ENCODE peak calls at places on chromosome 19, in six cellular contexts. One of them, this sample, is unnamed. For H3K27me3, the result is how much of the 10 kb centered on the place peaks cover.

GRCh38 chr19:48329167-48329891 is 4.0 kb downstream of the EMP3 start:
- DNase-seq in CD4-positive, CD25-positive, alpha-beta regulatory T cell: peak
- DNase-seq in hepatocyte: peak
- DNase-seq in naive thymus-derived CD4-positive, alpha-beta T cell: peak
- DNase-seq in body of pancreas: peak
- DNase-seq in small intestine: peak
- DNase-seq in this sample: peak

GRCh38 chr19:56504581-56504980 is 3.1 kb upstream of the ZNF471 start:
- DNase-seq in CD4-positive, CD25-positive, alpha-beta regulatory T cell: no peak
- DNase-seq in hepatocyte: no peak
- DNase-seq in naive thymus-derived CD4-positive, alpha-beta T cell: no peak
- DNase-seq in body of pancreas: no peak
- DNase-seq in small intestine: no peak
- DNase-seq in this sample: no peak

GRCh38 chr19:15234525-15235130 is 2.4 kb upstream of the EPHX3 start:
- DNase-seq in CD4-positive, CD25-positive, alpha-beta regulatory T cell: no peak
- DNase-seq in hepatocyte: no peak
- DNase-seq in naive thymus-derived CD4-positive, alpha-beta T cell: no peak
- DNase-seq in body of pancreas: no peak
- DNase-seq in small intestine: no peak
- DNase-seq in this sample: no peak

GRCh38 chr19:42129399-42130253 is 2.6 kb downstream of the POU2F2 start:
- DNase-seq in CD4-positive, CD25-positive, alpha-beta regulatory T cell: peak
- DNase-seq in hepatocyte: no peak
- DNase-seq in naive thymus-derived CD4-positive, alpha-beta T cell: no peak
- DNase-seq in body of pancreas: peak
- DNase-seq in small intestine: no peak
- DNase-seq in this sample: no peak

GRCh38 chr19:30669329-30670010 is 297.3 kb downstream of the ZNF536 start:
- DNase-seq in CD4-positive, CD25-positive, alpha-beta regulatory T cell: peak
- DNase-seq in hepatocyte: peak
- DNase-seq in naive thymus-derived CD4-positive, alpha-beta T cell: peak
- DNase-seq in body of pancreas: peak
- DNase-seq in small intestine: peak
- DNase-seq in this sample: no peak

GRCh38 chr19:13029893-13030292 is 34.6 kb downstream of the NFIX start:
- DNase-seq in CD4-positive, CD25-positive, alpha-beta regulatory T cell: peak
- DNase-seq in hepatocyte: no peak
- DNase-seq in naive thymus-derived CD4-positive, alpha-beta T cell: no peak
- DNase-seq in body of pancreas: no peak
- DNase-seq in small intestine: peak
- DNase-seq in this sample: no peak

GRCh38 chr19:33110201-33110910 is 21.6 kb upstream of the WDR88 start:
- DNase-seq in CD4-positive, CD25-positive, alpha-beta regulatory T cell: no peak
- DNase-seq in hepatocyte: no peak
- DNase-seq in naive thymus-derived CD4-positive, alpha-beta T cell: no peak
- DNase-seq in body of pancreas: no peak
- DNase-seq in small intestine: no peak
- DNase-seq in this sample: no peak

GRCh38 chr19:19385900-19386339 is 19.6 kb upstream of the GATAD2A start:
- DNase-seq in CD4-positive, CD25-positive, alpha-beta regulatory T cell: peak
- DNase-seq in hepatocyte: no peak
- DNase-seq in naive thymus-derived CD4-positive, alpha-beta T cell: no peak
- DNase-seq in body of pancreas: no peak
- DNase-seq in small intestine: no peak
- DNase-seq in this sample: no peak

GRCh38 chr19:33660426-33661160 is 38.8 kb downstream of the CHST8 start:
- DNase-seq in CD4-positive, CD25-positive, alpha-beta regulatory T cell: no peak
- DNase-seq in hepatocyte: no peak
- DNase-seq in naive thymus-derived CD4-positive, alpha-beta T cell: no peak
- DNase-seq in body of pancreas: no peak
- DNase-seq in small intestine: no peak
- DNase-seq in this sample: no peak

GRCh38 chr19:22945560-22945959 is 57.4 kb downstream of the ZNF728 start:
- DNase-seq in CD4-positive, CD25-positive, alpha-beta regulatory T cell: peak
- DNase-seq in hepatocyte: no peak
- DNase-seq in naive thymus-derived CD4-positive, alpha-beta T cell: no peak
- DNase-seq in body of pancreas: no peak
- DNase-seq in small intestine: no peak
- DNase-seq in this sample: peak

GRCh38 chr19:10288662-10289166 is 1.0 kb upstream of the ICAM5 start:
- DNase-seq in CD4-positive, CD25-positive, alpha-beta regulatory T cell: peak
- DNase-seq in hepatocyte: no peak
- DNase-seq in naive thymus-derived CD4-positive, alpha-beta T cell: no peak
- DNase-seq in body of pancreas: no peak
- DNase-seq in small intestine: peak
- DNase-seq in this sample: peak

GRCh38 chr19:48348737-48349136 is 15.0 kb downstream of the TMEM143 start:
- DNase-seq in CD4-positive, CD25-positive, alpha-beta regulatory T cell: no peak
- DNase-seq in hepatocyte: no peak
- DNase-seq in naive thymus-derived CD4-positive, alpha-beta T cell: no peak
- DNase-seq in body of pancreas: no peak
- DNase-seq in small intestine: no peak
- DNase-seq in this sample: no peak

GRCh38 chr19:54325194-54325621 is 12.2 kb upstream of the LILRA5 start:
- DNase-seq in CD4-positive, CD25-positive, alpha-beta regulatory T cell: peak
- DNase-seq in hepatocyte: peak
- DNase-seq in naive thymus-derived CD4-positive, alpha-beta T cell: peak
- DNase-seq in body of pancreas: peak
- DNase-seq in small intestine: peak
- DNase-seq in this sample: peak

DNA sequence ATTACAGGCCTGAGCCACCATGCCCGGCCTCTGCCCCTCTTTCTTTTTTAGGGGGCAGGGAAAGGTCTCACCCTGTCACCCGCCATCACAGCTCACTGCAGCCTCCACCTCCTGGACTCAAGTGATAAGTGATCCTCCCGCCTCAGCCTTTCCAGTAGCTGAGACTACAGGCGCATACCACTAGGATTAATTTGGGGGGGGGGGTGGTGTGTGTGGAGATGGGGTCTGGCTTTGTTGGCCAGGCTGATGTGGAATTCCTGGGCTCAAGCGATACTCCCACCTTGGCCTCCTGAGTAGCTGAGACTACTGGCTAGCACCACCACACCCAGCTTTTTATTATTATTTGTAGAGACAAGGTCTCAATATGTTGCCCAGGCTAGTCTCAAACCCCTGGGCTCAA is 4.2 kb downstream of the APOE start:
- DNase-seq in CD4-positive, CD25-positive, alpha-beta regulatory T cell: no peak
- DNase-seq in hepatocyte: no peak
- DNase-seq in naive thymus-derived CD4-positive, alpha-beta T cell: no peak
- DNase-seq in body of pancreas: no peak
- DNase-seq in small intestine: no peak
- DNase-seq in this sample: no peak
- H3K27me3 ChIP-seq in CD4-positive, CD25-positive, alpha-beta regulatory T cell: under half
- H3K27me3 ChIP-seq in hepatocyte: under half
- H3K27me3 ChIP-seq in naive thymus-derived CD4-positive, alpha-beta T cell: under half
- H3K27me3 ChIP-seq in body of pancreas: under half
- H3K27me3 ChIP-seq in small intestine: under half
- H3K27me3 ChIP-seq in this sample: under half

GRCh38 chr19:7535035-7535992 is at the start of gene PNPLA6:
- DNase-seq in CD4-positive, CD25-positive, alpha-beta regulatory T cell: peak
- DNase-seq in hepatocyte: peak
- DNase-seq in naive thymus-derived CD4-positive, alpha-beta T cell: peak
- DNase-seq in body of pancreas: peak
- DNase-seq in small intestine: peak
- DNase-seq in this sample: peak

GRCh38 chr19:7534531-7534980 is 961 bp upstream of the PNPLA6 start:
- DNase-seq in CD4-positive, CD25-positive, alpha-beta regulatory T cell: peak
- DNase-seq in hepatocyte: peak
- DNase-seq in naive thymus-derived CD4-positive, alpha-beta T cell: peak
- DNase-seq in body of pancreas: peak
- DNase-seq in small intestine: peak
- DNase-seq in this sample: peak

GRCh38 chr19:7535993-7536685 is 622 bp downstream of the PNPLA6 start:
- DNase-seq in CD4-positive, CD25-positive, alpha-beta regulatory T cell: no peak
- DNase-seq in hepatocyte: no peak
- DNase-seq in naive thymus-derived CD4-positive, alpha-beta T cell: no peak
- DNase-seq in body of pancreas: no peak
- DNase-seq in small intestine: no peak
- DNase-seq in this sample: no peak

GRCh38 chr19:7533281-7533819 is 2.2 kb upstream of the PNPLA6 start:
- DNase-seq in CD4-positive, CD25-positive, alpha-beta regulatory T cell: no peak
- DNase-seq in hepatocyte: no peak
- DNase-seq in naive thymus-derived CD4-positive, alpha-beta T cell: no peak
- DNase-seq in body of pancreas: peak
- DNase-seq in small intestine: peak
- DNase-seq in this sample: no peak

DNA sequence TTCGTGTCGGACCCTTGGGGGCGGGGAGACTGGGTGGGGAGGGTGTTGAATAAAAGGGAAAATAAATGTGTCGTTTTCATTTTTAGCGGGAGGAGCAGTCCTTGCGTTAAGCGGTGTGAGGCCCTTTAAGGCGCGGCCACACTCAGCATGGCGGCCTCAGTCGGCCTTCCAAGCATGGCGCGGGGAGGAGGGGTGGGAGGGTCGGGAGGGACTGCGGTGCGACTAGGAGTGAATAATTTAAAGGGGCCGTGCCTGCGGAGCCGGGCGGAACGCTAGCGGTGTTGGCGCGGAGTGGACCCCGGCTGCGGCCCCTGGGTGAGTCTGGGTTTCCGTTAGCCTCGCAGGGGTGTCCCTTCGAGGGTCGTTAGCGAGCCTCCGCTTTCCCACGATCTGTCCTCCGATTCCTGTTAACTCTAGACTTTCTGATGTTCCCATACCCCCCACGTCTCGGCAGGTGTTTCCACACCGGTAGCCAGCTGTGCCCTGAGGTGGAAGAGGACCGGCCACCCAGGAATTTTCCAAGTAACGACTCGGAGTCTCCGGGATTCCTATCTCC is 1.5 kb upstream of the PNPLA6 start:
- DNase-seq in CD4-positive, CD25-positive, alpha-beta regulatory T cell: peak
- DNase-seq in hepatocyte: peak
- DNase-seq in naive thymus-derived CD4-positive, alpha-beta T cell: peak
- DNase-seq in body of pancreas: peak
- DNase-seq in small intestine: peak
- DNase-seq in this sample: peak
- H3K4me3 ChIP-seq in CD4-positive, CD25-positive, alpha-beta regulatory T cell: peak
- H3K4me3 ChIP-seq in hepatocyte: peak
- H3K4me3 ChIP-seq in naive thymus-derived CD4-positive, alpha-beta T cell: peak
- H3K4me3 ChIP-seq in body of pancreas: peak
- H3K4me3 ChIP-seq in small intestine: peak
- H3K4me3 ChIP-seq in this sample: peak

GRCh38 chr19:46420056-46420455 is 6.7 kb upstream of the CCDC8 start:
- DNase-seq in CD4-positive, CD25-positive, alpha-beta regulatory T cell: no peak
- DNase-seq in hepatocyte: no peak
- DNase-seq in naive thymus-derived CD4-positive, alpha-beta T cell: no peak
- DNase-seq in body of pancreas: no peak
- DNase-seq in small intestine: no peak
- DNase-seq in this sample: no peak
- H3K27me3 ChIP-seq in CD4-positive, CD25-positive, alpha-beta regulatory T cell: under half
- H3K27me3 ChIP-seq in hepatocyte: under half
- H3K27me3 ChIP-seq in naive thymus-derived CD4-positive, alpha-beta T cell: under half
- H3K27me3 ChIP-seq in body of pancreas: under half
- H3K27me3 ChIP-seq in small intestine: under half
- H3K27me3 ChIP-seq in this sample: under half

GRCh38 chr19:49463960-49464740 is 9.9 kb upstream of the FLT3LG start:
- DNase-seq in CD4-positive, CD25-positive, alpha-beta regulatory T cell: no peak
- DNase-seq in hepatocyte: no peak
- DNase-seq in naive thymus-derived CD4-positive, alpha-beta T cell: no peak
- DNase-seq in body of pancreas: no peak
- DNase-seq in small intestine: no peak
- DNase-seq in this sample: no peak
- H3K4me3 ChIP-seq in CD4-positive, CD25-positive, alpha-beta regulatory T cell: no peak
- H3K4me3 ChIP-seq in hepatocyte: no peak
- H3K4me3 ChIP-seq in naive thymus-derived CD4-positive, alpha-beta T cell: no peak
- H3K4me3 ChIP-seq in body of pancreas: no peak
- H3K4me3 ChIP-seq in small intestine: no peak
- H3K4me3 ChIP-seq in this sample: no peak